ENCODE peak calls at places on chromosomes 12 and 14, in nine cellular contexts. T is mucosa of descending colon, N is kidney epithelial cell, U is MM.1S, X is pancreas, B is endodermal cell, W is heart left ventricle, S is WTC11, J is omental fat pad. D is an unnamed sample.

GRCh38 chr14:28987516-28987915 is 220.9 kb downstream of the FOXG1 start:
- DNase-seq in T (no peak), N (no peak), U (no peak), X (no peak), B (no peak), W (no peak), S (no peak), J (no peak), D (no peak)

GRCh38 chr12:54053625-54054441 is at the start of gene HOXC4:
- DNase-seq in T (no peak), N (no peak), U (no peak), X (no peak), B (peak), W (no peak), S (peak), J (no peak), D (peak)

GRCh38 chr12:123860369-123860768 is 98.3 kb downstream of the DNAH10 start:
- DNase-seq in T (no peak), N (no peak), U (no peak), X (no peak), B (no peak), W (no peak), S (no peak), J (no peak), D (no peak)

GRCh38 chr12:44960856-44961255 is 84.7 kb upstream of the NELL2 start:
- DNase-seq in T (no peak), N (no peak), U (no peak), X (no peak), B (peak), W (no peak), S (peak), J (no peak), D (no peak)

GRCh38 chr12:19683178-19683927 is 244.1 kb downstream of the AEBP2 start:
- DNase-seq in T (no peak), N (no peak), U (no peak), X (no peak), B (no peak), W (no peak), S (no peak), J (no peak), D (no peak)

GRCh38 chr12:50579757-50580267 is 75.0 kb downstream of the DIP2B start:
- DNase-seq in T (no peak), N (no peak), U (no peak), X (no peak), B (no peak), W (no peak), S (no peak), J (no peak), D (no peak)

GRCh38 chr12:63021126-63021525 is 86.2 kb upstream of the PPM1H start:
- DNase-seq in T (no peak), N (no peak), U (no peak), X (no peak), B (no peak), W (no peak), S (no peak), J (no peak), D (no peak)

GRCh38 chr12:110421701-110422100 is 18.2 kb upstream of the ANAPC7 start:
- DNase-seq in T (no peak), N (no peak), U (no peak), X (no peak), B (no peak), W (no peak), S (no peak), J (no peak), D (no peak)

GRCh38 chr12:124842073-124842749 is 21.5 kb downstream of the SCARB1 start:
- DNase-seq in T (peak), N (no peak), U (no peak), X (no peak), B (peak), W (no peak), S (no peak), J (no peak), D (no peak)

GRCh38 chr12:63889236-63889635 is 44.7 kb downstream of the SRGAP1 start:
- DNase-seq in T (no peak), N (no peak), U (no peak), X (no peak), B (no peak), W (no peak), S (no peak), J (no peak), D (no peak)

GRCh38 chr14:35760143-35760542 is 49.0 kb downstream of the RALGAPA1 start:
- DNase-seq in T (no peak), N (no peak), U (no peak), X (no peak), B (no peak), W (no peak), S (no peak), J (no peak), D (no peak)

GRCh38 chr12:122421263-122421814 is 1.1 kb downstream of the CLIP1 start:
- DNase-seq in T (peak), N (no peak), U (peak), X (peak), B (no peak), W (peak), S (no peak), J (no peak), D (no peak)

GRCh38 chr14:50530358-50530757 is 2.0 kb downstream of the MAP4K5 start:
- DNase-seq in T (no peak), N (no peak), U (no peak), X (no peak), B (no peak), W (no peak), S (no peak), J (no peak), D (no peak)

GRCh38 chr12:26242683-26243082 is 47.3 kb downstream of the SSPN start:
- DNase-seq in T (peak), N (no peak), U (no peak), X (no peak), B (no peak), W (no peak), S (no peak), J (no peak), D (no peak)

GRCh38 chr12:116691205-116691604 is 46.7 kb downstream of the SPRING1 start:
- DNase-seq in T (no peak), N (no peak), U (no peak), X (no peak), B (no peak), W (no peak), S (no peak), J (no peak), D (no peak)

GRCh38 chr12:52044284-52044983 is 6.8 kb upstream of the NR4A1 start:
- DNase-seq in T (no peak), N (no peak), U (peak), X (peak), B (no peak), W (peak), S (no peak), J (no peak), D (no peak)

GRCh38 chr12:12503384-12504078 is 59.1 kb downstream of the DUSP16 start:
- DNase-seq in T (no peak), N (no peak), U (no peak), X (no peak), B (peak), W (no peak), S (peak), J (no peak), D (no peak)

GRCh38 chr12:21221072-21221471 is 90.1 kb downstream of the SLCO1B1 start:
- DNase-seq in T (no peak), N (no peak), U (no peak), X (no peak), B (no peak), W (no peak), S (no peak), J (no peak), D (no peak)

GRCh38 chr12:30794020-30794419 is 39.3 kb upstream of the CAPRIN2 start:
- DNase-seq in T (no peak), N (no peak), U (no peak), X (no peak), B (peak), W (no peak), S (no peak), J (no peak), D (no peak)

GRCh38 chr12:3882896-3883564 is 9.8 kb upstream of the PARP11 start:
- DNase-seq in T (no peak), N (no peak), U (peak), X (no peak), B (no peak), W (no peak), S (no peak), J (no peak), D (no peak)
- TF ChIP-seq CTCF in T (no peak), N (peak), U (peak), X (no peak), B (peak), W (no peak), S (no peak), J (no peak), D (no peak)

DNA sequence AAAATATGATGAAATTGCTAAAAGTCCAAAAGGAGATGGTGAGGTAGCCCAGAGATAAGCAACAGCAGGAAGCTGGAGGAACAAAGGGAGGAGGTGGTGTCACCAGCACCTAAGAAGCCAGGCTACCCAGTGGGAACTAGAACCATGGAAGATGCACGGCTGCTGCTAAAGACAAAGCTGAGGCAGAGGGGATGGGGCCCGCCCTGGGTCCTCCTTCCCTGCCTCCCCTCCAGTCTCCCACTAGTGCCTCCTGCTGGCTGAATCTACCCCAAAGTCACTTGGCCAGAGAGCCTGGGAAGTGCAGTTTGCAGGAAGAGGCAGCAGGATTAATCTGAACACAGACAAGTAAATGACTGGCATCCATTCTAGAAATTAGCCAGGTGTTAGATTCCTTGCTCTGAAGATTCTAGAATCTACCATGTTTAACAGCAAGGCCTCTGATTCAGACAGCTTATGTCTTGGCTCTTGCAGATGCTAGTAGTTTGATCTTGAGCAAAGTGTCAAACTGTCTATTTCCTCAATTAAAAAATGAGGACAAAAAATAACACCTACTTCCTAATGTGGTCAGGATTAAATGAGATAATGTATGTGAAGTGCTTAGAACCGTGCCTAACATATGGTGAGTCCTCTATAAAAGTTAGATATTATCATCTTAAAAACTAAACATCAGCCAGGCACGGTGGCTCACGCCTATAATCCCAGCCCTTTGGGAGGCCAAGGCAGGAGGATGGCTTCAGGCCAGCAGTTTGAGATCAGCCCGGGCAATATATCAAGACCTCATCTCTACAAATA is 5.9 kb upstream of the LRP10 start:
- DNase-seq in T (peak), N (no peak), U (no peak), X (no peak), B (peak), W (no peak), S (peak), J (no peak), D (no peak)
- TF ChIP-seq CTCF in T (no peak), N (no peak), U (peak), X (no peak), B (peak), W (peak), S (peak), J (no peak), D (no peak)

DNA sequence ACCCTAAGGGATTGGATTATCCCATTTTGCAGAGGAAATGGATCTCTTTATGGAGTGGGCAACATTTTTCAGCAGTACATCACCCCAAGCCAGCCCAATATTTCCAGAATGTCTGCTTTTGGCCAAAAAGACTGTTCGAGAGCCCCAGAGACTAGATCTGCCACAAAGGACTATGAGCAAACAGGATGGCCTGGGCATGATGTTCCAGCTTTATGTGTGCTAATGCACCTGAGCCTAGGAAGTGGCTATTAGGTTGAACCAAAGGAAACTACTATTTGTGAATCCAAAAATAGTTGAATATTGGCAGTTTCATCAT is 14.8 kb upstream of the PNMA1 start:
- DNase-seq in T (no peak), N (no peak), U (no peak), X (no peak), B (no peak), W (no peak), S (no peak), J (no peak), D (no peak)
- TF ChIP-seq CTCF in T (no peak), N (no peak), U (no peak), X (no peak), B (no peak), W (no peak), S (no peak), J (no peak), D (no peak)

DNA sequence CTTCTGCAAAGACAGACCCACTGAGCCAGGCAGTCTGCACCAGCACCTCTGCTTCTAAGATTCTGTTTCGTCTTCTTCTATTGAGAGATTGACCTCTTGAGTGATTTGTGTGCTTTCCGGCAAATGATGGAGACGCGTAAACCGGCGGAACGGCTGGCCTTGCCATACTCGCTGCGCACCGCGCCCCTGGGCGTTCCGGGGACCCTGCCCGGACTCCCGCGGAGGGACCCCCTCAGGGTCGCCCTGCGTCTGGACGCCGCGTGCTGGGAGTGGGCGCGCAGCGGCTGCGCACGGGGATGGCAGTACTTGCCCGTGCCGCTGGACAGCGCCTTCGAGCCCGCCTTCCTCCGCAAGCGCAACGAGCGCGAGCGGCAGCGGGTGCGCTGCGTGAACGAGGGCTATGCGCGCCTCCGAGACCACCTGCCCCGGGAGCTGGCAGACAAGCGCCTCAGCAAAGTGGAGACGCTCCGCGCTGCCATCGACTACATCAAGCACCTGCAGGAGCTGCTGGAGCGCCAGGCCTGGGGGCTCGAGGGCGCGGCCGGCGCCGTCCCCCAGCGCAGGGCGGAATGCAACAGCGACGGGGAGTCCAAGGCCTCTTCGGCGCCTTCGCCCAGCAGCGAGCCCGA is 703 bp downstream of the ASCL4 start:
- DNase-seq in T (no peak), N (no peak), U (no peak), X (peak), B (peak), W (no peak), S (peak), J (no peak), D (peak)
- TF ChIP-seq CTCF in T (no peak), N (no peak), U (no peak), X (no peak), B (peak), W (no peak), S (no peak), J (no peak), D (peak)